ENCODE peak calls at places on chromosomes 3 and 15, in nine cellular contexts. O, M, K, Q, X, V, D, Z and B are unnamed samples.

GRCh38 chr3:191051037-191051436 is 148.0 kb upstream of the OSTN start:
- DNase-seq in M (peak; percentile 19), X (no peak), K (peak; percentile 51), Q (no peak), O (peak; percentile 84), Z (peak; percentile 84), D (peak; percentile 20), V (no peak), B (peak; percentile 68)

GRCh38 chr3:86245360-86245759 is 745.6 kb downstream of the VGLL3 start:
- DNase-seq in Q (no peak), Z (peak; percentile 0), V (no peak), D (no peak), M (peak; percentile 4), K (no peak), O (no peak), X (no peak), B (peak; percentile 3)

GRCh38 chr15:63233667-63234419 is 43.6 kb upstream of the APH1B start:
- DNase-seq in V (no peak), M (no peak), Q (no peak), K (peak; percentile 34), D (no peak), X (no peak), Z (peak; percentile 62), O (no peak), B (peak; percentile 90)

GRCh38 chr3:13479332-13479581 is 849 bp upstream of the HDAC11 start:
- DNase-seq in K (peak; percentile 75), V (no peak), Z (no peak), M (peak; percentile 33), O (no peak), X (no peak), D (peak; percentile 63), Q (peak; percentile 52), B (no peak)

GRCh38 chr15:59420986-59421618 is 16.9 kb upstream of the FAM81A start:
- DNase-seq in O (no peak), V (no peak), Q (no peak), D (peak; percentile 35), Z (peak; percentile 44), X (no peak), M (no peak), K (peak; percentile 29), B (peak; percentile 11)

GRCh38 chr15:34297059-34297458 is 40.5 kb downstream of the SLC12A6 start:
- DNase-seq in M (no peak), Z (peak; percentile 3), V (no peak), Q (no peak), X (no peak), O (peak; percentile 54), K (peak; percentile 19), D (no peak), B (no peak)

GRCh38 chr3:137988152-137988551 is 21.8 kb upstream of the CLDN18 start:
- DNase-seq in V (no peak), M (no peak), X (no peak), O (no peak), D (no peak), K (no peak), Z (no peak), Q (no peak), B (no peak)

GRCh38 chr3:25297667-25298585 is 130.1 kb upstream of the RARB start:
- DNase-seq in Q (no peak), Z (peak; percentile 80), X (no peak), M (no peak), D (no peak), V (no peak), K (no peak), O (no peak), B (no peak)

GRCh38 chr3:132083583-132084372 is 49.0 kb upstream of the CPNE4 start:
- DNase-seq in V (no peak), Q (no peak), K (peak; percentile 5), O (no peak), M (no peak), Z (peak; percentile 8), X (no peak), D (no peak), B (peak; percentile 6)

GRCh38 chr3:194870394-194871110 is 184.9 kb downstream of the FAM43A start:
- DNase-seq in O (peak; percentile 85), X (no peak), K (no peak), Q (no peak), V (no peak), M (peak; percentile 58), Z (no peak), D (no peak), B (no peak)

GRCh38 chr3:185680216-185680615 is 94.1 kb downstream of the SENP2 start:
- DNase-seq in X (no peak), Q (no peak), V (no peak), M (no peak), D (no peak), O (no peak), K (no peak), Z (no peak), B (no peak)

GRCh38 chr15:77905301-77905920 is 172.1 kb downstream of the TBC1D2B start:
- DNase-seq in V (no peak), Q (no peak), D (no peak), X (no peak), M (peak; percentile 87), O (no peak), K (no peak), Z (no peak), B (no peak)

GRCh38 chr3:140499114-140499757 is 178.6 kb upstream of the TRIM42 start:
- DNase-seq in M (peak; percentile 50), Q (no peak), K (peak; percentile 17), O (peak; percentile 68), X (no peak), D (no peak), V (no peak), Z (peak; percentile 58), B (peak; percentile 34)

GRCh38 chr15:52252781-52253180 is 42.8 kb downstream of the MYO5C start:
- DNase-seq in M (no peak), O (no peak), D (peak; percentile 74), K (peak; percentile 86), X (peak; percentile 77), V (peak; percentile 89), Q (no peak), Z (peak; percentile 91), B (peak; percentile 17)

GRCh38 chr3:35936571-35936970 is 297.2 kb downstream of the ARPP21 start:
- DNase-seq in X (peak; percentile 33), K (peak; percentile 12), D (no peak), Z (peak; percentile 50), O (no peak), Q (no peak), M (no peak), V (no peak), B (no peak)

GRCh38 chr3:117622130-117622841 is 912.7 kb downstream of the TUSC7 start:
- DNase-seq in D (peak; percentile 56), Q (no peak), M (no peak), O (peak; percentile 51), Z (peak; percentile 84), V (peak; percentile 77), X (peak; percentile 82), K (peak; percentile 72), B (no peak)

GRCh38 chr3:40464339-40465110 is 7.4 kb downstream of the RPL14 start:
- DNase-seq in X (no peak), D (no peak), Z (no peak), O (no peak), K (no peak), M (no peak), V (no peak), Q (no peak), B (no peak)

GRCh38 chr3:20256144-20256543 is 70.1 kb upstream of the SGO1 start:
- DNase-seq in V (no peak), K (no peak), O (no peak), M (no peak), X (no peak), Z (no peak), D (no peak), Q (no peak), B (no peak)